ENCODE peak calls at places on chromosomes 6 and 20, in seven cellular contexts. One of them, this sample, is unnamed.

GRCh38 chr6:17630511-17631073 is 30.5 kb downstream of the FAM8A1 start:
- DNase-seq in NCI-H446: no peak
- DNase-seq in heart right ventricle: no peak
- DNase-seq in spleen: no peak
- DNase-seq in CD8-positive, alpha-beta T cell: no peak
- DNase-seq in SW480: no peak
- DNase-seq in iPS-NIHi11: no peak
- DNase-seq in this sample: no peak

GRCh38 chr20:50663095-50663821 is 28.1 kb downstream of the RIPOR3 start:
- DNase-seq in iPS-NIHi11: no peak
- DNase-seq in heart right ventricle: no peak
- DNase-seq in NCI-H446: no peak
- DNase-seq in SW480: peak; percentile 91
- DNase-seq in spleen: no peak
- DNase-seq in CD8-positive, alpha-beta T cell: no peak
- DNase-seq in this sample: no peak

GRCh38 chr6:108638993-108639392 is 78.3 kb downstream of the FOXO3 start:
- DNase-seq in SW480: no peak
- DNase-seq in spleen: no peak
- DNase-seq in heart right ventricle: no peak
- DNase-seq in CD8-positive, alpha-beta T cell: no peak
- DNase-seq in iPS-NIHi11: no peak
- DNase-seq in NCI-H446: no peak
- DNase-seq in this sample: no peak

GRCh38 chr20:11676618-11677289 is 240.9 kb upstream of the BTBD3 start:
- DNase-seq in SW480: peak; percentile 65
- DNase-seq in heart right ventricle: peak; percentile 46
- DNase-seq in NCI-H446: peak; percentile 66
- DNase-seq in spleen: no peak
- DNase-seq in iPS-NIHi11: peak; percentile 75
- DNase-seq in CD8-positive, alpha-beta T cell: no peak
- DNase-seq in this sample: peak; percentile 67

GRCh38 chr6:137043710-137044365 is 927 bp downstream of the IL20RA start:
- DNase-seq in heart right ventricle: no peak
- DNase-seq in SW480: no peak
- DNase-seq in spleen: no peak
- DNase-seq in iPS-NIHi11: peak; percentile 49
- DNase-seq in NCI-H446: no peak
- DNase-seq in CD8-positive, alpha-beta T cell: no peak
- DNase-seq in this sample: peak; percentile 46

GRCh38 chr6:38632490-38632889 is 7.2 kb downstream of the BTBD9 start:
- DNase-seq in NCI-H446: no peak
- DNase-seq in spleen: no peak
- DNase-seq in CD8-positive, alpha-beta T cell: no peak
- DNase-seq in heart right ventricle: no peak
- DNase-seq in iPS-NIHi11: no peak
- DNase-seq in SW480: no peak
- DNase-seq in this sample: no peak

GRCh38 chr6:87772597-87773530 is 70.8 kb upstream of the AKIRIN2 start:
- DNase-seq in CD8-positive, alpha-beta T cell: no peak
- DNase-seq in heart right ventricle: no peak
- DNase-seq in SW480: no peak
- DNase-seq in iPS-NIHi11: no peak
- DNase-seq in NCI-H446: no peak
- DNase-seq in spleen: no peak
- DNase-seq in this sample: no peak

GRCh38 chr6:117298941-117299340 is 33.6 kb downstream of the VGLL2 start:
- DNase-seq in NCI-H446: no peak
- DNase-seq in CD8-positive, alpha-beta T cell: no peak
- DNase-seq in SW480: no peak
- DNase-seq in heart right ventricle: no peak
- DNase-seq in spleen: no peak
- DNase-seq in iPS-NIHi11: no peak
- DNase-seq in this sample: no peak

GRCh38 chr20:19975436-19975799 is 41.7 kb upstream of the NAA20 start:
- DNase-seq in NCI-H446: no peak
- DNase-seq in iPS-NIHi11: no peak
- DNase-seq in CD8-positive, alpha-beta T cell: no peak
- DNase-seq in heart right ventricle: no peak
- DNase-seq in spleen: no peak
- DNase-seq in SW480: peak; percentile 54
- DNase-seq in this sample: no peak

GRCh38 chr6:108732101-108732870 is 115.9 kb upstream of the ARMC2 start:
- DNase-seq in spleen: no peak
- DNase-seq in iPS-NIHi11: no peak
- DNase-seq in NCI-H446: no peak
- DNase-seq in CD8-positive, alpha-beta T cell: no peak
- DNase-seq in heart right ventricle: no peak
- DNase-seq in SW480: peak; percentile 72
- DNase-seq in this sample: peak; percentile 21

GRCh38 chr6:140174509-140174908 is 800.1 kb upstream of the CITED2 start:
- DNase-seq in CD8-positive, alpha-beta T cell: no peak
- DNase-seq in spleen: no peak
- DNase-seq in heart right ventricle: no peak
- DNase-seq in NCI-H446: no peak
- DNase-seq in SW480: peak; percentile 0
- DNase-seq in iPS-NIHi11: no peak
- DNase-seq in this sample: peak; percentile 65

GRCh38 chr20:15045246-15045645 is 707.8 kb upstream of the FLRT3 start:
- DNase-seq in heart right ventricle: no peak
- DNase-seq in NCI-H446: no peak
- DNase-seq in CD8-positive, alpha-beta T cell: no peak
- DNase-seq in iPS-NIHi11: no peak
- DNase-seq in SW480: no peak
- DNase-seq in spleen: no peak
- DNase-seq in this sample: no peak

GRCh38 chr6:73706971-73707370 is 11.0 kb downstream of the CD109 start:
- DNase-seq in NCI-H446: no peak
- DNase-seq in SW480: no peak
- DNase-seq in CD8-positive, alpha-beta T cell: no peak
- DNase-seq in heart right ventricle: no peak
- DNase-seq in iPS-NIHi11: no peak
- DNase-seq in spleen: no peak
- DNase-seq in this sample: no peak

GRCh38 chr6:81166770-81167169 is 585.7 kb downstream of the TENT5A start:
- DNase-seq in spleen: no peak
- DNase-seq in iPS-NIHi11: no peak
- DNase-seq in NCI-H446: no peak
- DNase-seq in SW480: no peak
- DNase-seq in heart right ventricle: no peak
- DNase-seq in CD8-positive, alpha-beta T cell: no peak
- DNase-seq in this sample: no peak

GRCh38 chr6:5998741-5999687 is 7.7 kb downstream of the NRN1 start:
- DNase-seq in iPS-NIHi11: peak; percentile 38
- DNase-seq in CD8-positive, alpha-beta T cell: no peak
- DNase-seq in SW480: no peak
- DNase-seq in NCI-H446: no peak
- DNase-seq in heart right ventricle: peak; percentile 59
- DNase-seq in spleen: peak; percentile 76
- DNase-seq in this sample: no peak

GRCh38 chr6:32196682-32197616 is 4.5 kb upstream of the GPSM3 start:
- DNase-seq in SW480: no peak
- DNase-seq in iPS-NIHi11: no peak
- DNase-seq in heart right ventricle: peak; percentile 49
- DNase-seq in spleen: peak; percentile 90
- DNase-seq in NCI-H446: no peak
- DNase-seq in CD8-positive, alpha-beta T cell: no peak
- DNase-seq in this sample: no peak

GRCh38 chr6:157428418-157429202 is 47.6 kb downstream of the ZDHHC14 start:
- DNase-seq in spleen: no peak
- DNase-seq in NCI-H446: no peak
- DNase-seq in SW480: peak; percentile 85
- DNase-seq in heart right ventricle: no peak
- DNase-seq in iPS-NIHi11: peak; percentile 45
- DNase-seq in CD8-positive, alpha-beta T cell: no peak
- DNase-seq in this sample: peak; percentile 18

GRCh38 chr20:22684072-22684762 is 99.8 kb upstream of the FOXA2 start:
- DNase-seq in iPS-NIHi11: peak; percentile 71
- DNase-seq in heart right ventricle: peak; percentile 48
- DNase-seq in NCI-H446: peak; percentile 33
- DNase-seq in CD8-positive, alpha-beta T cell: no peak
- DNase-seq in spleen: no peak
- DNase-seq in SW480: peak; percentile 81
- DNase-seq in this sample: peak; percentile 66

GRCh38 chr6:42104095-42104806 is 38.2 kb downstream of the C6orf132 start:
- DNase-seq in SW480: no peak
- DNase-seq in heart right ventricle: peak; percentile 77
- DNase-seq in CD8-positive, alpha-beta T cell: peak; percentile 73
- DNase-seq in NCI-H446: no peak
- DNase-seq in iPS-NIHi11: peak; percentile 91
- DNase-seq in spleen: peak; percentile 90
- DNase-seq in this sample: no peak

GRCh38 chr20:3092611-3093379 is 8.3 kb upstream of the AVP start:
- DNase-seq in NCI-H446: no peak
- DNase-seq in CD8-positive, alpha-beta T cell: peak; percentile 52
- DNase-seq in SW480: no peak
- DNase-seq in spleen: peak; percentile 83
- DNase-seq in heart right ventricle: no peak
- DNase-seq in iPS-NIHi11: peak; percentile 61
- DNase-seq in this sample: no peak